ENCODE peak calls at places on chromosomes 12 and 14, in four cellular contexts. One of them, this sample, is unnamed.

GRCh38 chr14:69612014-69612758 is 790 bp downstream of the SUSD6 start:
- DNase-seq in CD8-positive, alpha-beta memory T cell: peak
- DNase-seq in fibroblast of pulmonary artery: no peak
- DNase-seq in HuH-7.5: peak
- DNase-seq in this sample: peak

GRCh38 chr12:122013792-122014590 is 7.7 kb upstream of the BCL7A start:
- DNase-seq in HuH-7.5: no peak
- DNase-seq in fibroblast of pulmonary artery: no peak
- DNase-seq in CD8-positive, alpha-beta memory T cell: no peak
- DNase-seq in this sample: no peak

GRCh38 chr12:13435535-13435934 is 239.0 kb downstream of the EMP1 start:
- DNase-seq in fibroblast of pulmonary artery: no peak
- DNase-seq in HuH-7.5: no peak
- DNase-seq in CD8-positive, alpha-beta memory T cell: no peak
- DNase-seq in this sample: no peak

GRCh38 chr14:52072266-52072780 is 3.5 kb upstream of the NID2 start:
- DNase-seq in fibroblast of pulmonary artery: no peak
- DNase-seq in HuH-7.5: no peak
- DNase-seq in CD8-positive, alpha-beta memory T cell: no peak
- DNase-seq in this sample: no peak

GRCh38 chr12:124140889-124141550 is 153.9 kb upstream of the RFLNA start:
- DNase-seq in fibroblast of pulmonary artery: no peak
- DNase-seq in HuH-7.5: no peak
- DNase-seq in CD8-positive, alpha-beta memory T cell: no peak
- DNase-seq in this sample: no peak

GRCh38 chr14:72554401-72554800 is 339.5 kb downstream of the DPF3 start:
- DNase-seq in HuH-7.5: no peak
- DNase-seq in fibroblast of pulmonary artery: no peak
- DNase-seq in CD8-positive, alpha-beta memory T cell: no peak
- DNase-seq in this sample: no peak

GRCh38 chr12:119578112-119578511 is 15.5 kb upstream of the TMEM233 start:
- DNase-seq in CD8-positive, alpha-beta memory T cell: no peak
- DNase-seq in fibroblast of pulmonary artery: no peak
- DNase-seq in HuH-7.5: no peak
- DNase-seq in this sample: no peak

GRCh38 chr12:104890463-104891096 is 67.5 kb downstream of the SLC41A2 start:
- DNase-seq in HuH-7.5: no peak
- DNase-seq in fibroblast of pulmonary artery: no peak
- DNase-seq in CD8-positive, alpha-beta memory T cell: no peak
- DNase-seq in this sample: no peak

GRCh38 chr12:53259891-53260290 is 8.2 kb upstream of the ESPL1 start:
- DNase-seq in fibroblast of pulmonary artery: no peak
- DNase-seq in HuH-7.5: no peak
- DNase-seq in CD8-positive, alpha-beta memory T cell: no peak
- DNase-seq in this sample: peak

GRCh38 chr14:24430682-24431568 is 1.2 kb downstream of the KHNYN start:
- DNase-seq in fibroblast of pulmonary artery: peak
- DNase-seq in CD8-positive, alpha-beta memory T cell: peak
- DNase-seq in HuH-7.5: no peak
- DNase-seq in this sample: no peak

GRCh38 chr12:38772427-38772826 is 133.0 kb downstream of the CPNE8 start:
- DNase-seq in CD8-positive, alpha-beta memory T cell: no peak
- DNase-seq in HuH-7.5: no peak
- DNase-seq in fibroblast of pulmonary artery: no peak
- DNase-seq in this sample: no peak

GRCh38 chr12:15404485-15404884 is 82.2 kb downstream of the PTPRO start:
- DNase-seq in fibroblast of pulmonary artery: peak
- DNase-seq in CD8-positive, alpha-beta memory T cell: no peak
- DNase-seq in HuH-7.5: no peak
- DNase-seq in this sample: no peak

GRCh38 chr12:51013441-51013840 is 12.7 kb downstream of the SLC11A2 start:
- DNase-seq in fibroblast of pulmonary artery: no peak
- DNase-seq in HuH-7.5: no peak
- DNase-seq in CD8-positive, alpha-beta memory T cell: no peak
- DNase-seq in this sample: no peak

GRCh38 chr12:58425481-58426392 is 484.4 kb downstream of the ATP23 start:
- DNase-seq in CD8-positive, alpha-beta memory T cell: no peak
- DNase-seq in fibroblast of pulmonary artery: peak
- DNase-seq in HuH-7.5: peak
- DNase-seq in this sample: no peak

GRCh38 chr12:113422929-113423669 is 919 bp downstream of the SDSL start:
- DNase-seq in fibroblast of pulmonary artery: no peak
- DNase-seq in CD8-positive, alpha-beta memory T cell: no peak
- DNase-seq in HuH-7.5: no peak
- DNase-seq in this sample: no peak

GRCh38 chr12:50505945-50506344 is 1.2 kb downstream of the DIP2B start:
- DNase-seq in CD8-positive, alpha-beta memory T cell: no peak
- DNase-seq in HuH-7.5: no peak
- DNase-seq in fibroblast of pulmonary artery: peak
- DNase-seq in this sample: no peak

GRCh38 chr14:77219591-77219990 is 38.0 kb downstream of the TMEM63C start:
- DNase-seq in CD8-positive, alpha-beta memory T cell: no peak
- DNase-seq in HuH-7.5: no peak
- DNase-seq in fibroblast of pulmonary artery: no peak
- DNase-seq in this sample: no peak

GRCh38 chr14:45664668-45665356 is 411.8 kb upstream of the MIS18BP1 start:
- DNase-seq in HuH-7.5: no peak
- DNase-seq in fibroblast of pulmonary artery: no peak
- DNase-seq in CD8-positive, alpha-beta memory T cell: no peak
- DNase-seq in this sample: no peak